ENCODE peak calls at places on chromosomes 11 and 22, in four cellular contexts. O is astrocyte, P is HCT116, B is transverse colon. Z is an unnamed sample.

GRCh38 chr11:76648061-76648460 is 22.5 kb downstream of the LRRC32 start:
- DNase-seq in O (no peak), P (no peak), B (no peak), Z (no peak)

GRCh38 chr11:115585361-115586024 is 81.3 kb upstream of the CADM1 start:
- DNase-seq in O (no peak), P (no peak), B (no peak), Z (no peak)

GRCh38 chr22:37014415-37014806 is 4.8 kb downstream of the TST start:
- DNase-seq in O (no peak), P (no peak), B (no peak), Z (no peak)

GRCh38 chr11:124799384-124800225 is 601 bp downstream of the MSANTD2 start:
- DNase-seq in O (peak; percentile 8), P (no peak), B (peak; percentile 41), Z (peak; percentile 31)

GRCh38 chr11:72813740-72814138 is 472 bp upstream of the ATG16L2 start:
- DNase-seq in O (no peak), P (peak; percentile 56), B (peak; percentile 87), Z (peak; percentile 85)

GRCh38 chr22:32949719-32950118 is 108.5 kb downstream of the SYN3 start:
- DNase-seq in O (no peak), P (no peak), B (no peak), Z (no peak)

GRCh38 chr11:128802358-128802981 is 64.6 kb downstream of the KCNJ1 start:
- DNase-seq in O (no peak), P (peak; percentile 21), B (no peak), Z (no peak)

GRCh38 chr11:114075891-114076441 is 16.5 kb downstream of the ZBTB16 start:
- DNase-seq in O (no peak), P (peak; percentile 6), B (no peak), Z (peak; percentile 30)

GRCh38 chr22:50398698-50399648 is 55.8 kb downstream of the PPP6R2 start:
- DNase-seq in O (no peak), P (no peak), B (no peak), Z (no peak)

GRCh38 chr22:49747705-49748104 is 80.0 kb downstream of the BRD1 start:
- DNase-seq in O (no peak), P (no peak), B (no peak), Z (no peak)

GRCh38 chr11:78808903-78809302 is 234.2 kb upstream of the NARS2 start:
- DNase-seq in O (no peak), P (no peak), B (peak; percentile 54), Z (no peak)

GRCh38 chr11:32706985-32707736 is 87.3 kb downstream of the CCDC73 start:
- DNase-seq in O (peak; percentile 90), P (peak; percentile 44), B (no peak), Z (peak; percentile 68)

GRCh38 chr11:72204865-72205264 is 11.7 kb upstream of the FOLR2 start:
- DNase-seq in O (no peak), P (no peak), B (no peak), Z (no peak)

GRCh38 chr22:31091106-31091975 is 10.2 kb downstream of the SMTN start:
- DNase-seq in O (no peak), P (no peak), B (peak; percentile 62), Z (no peak)

GRCh38 chr11:117818036-117818858 is 6.3 kb downstream of the FXYD2 start:
- DNase-seq in O (peak; percentile 29), P (no peak), B (no peak), Z (peak; percentile 64)

GRCh38 chr22:45934659-45935341 is 42.2 kb downstream of the WNT7B start:
- DNase-seq in O (peak; percentile 96), P (peak; percentile 93), B (no peak), Z (peak; percentile 95)

DNA sequence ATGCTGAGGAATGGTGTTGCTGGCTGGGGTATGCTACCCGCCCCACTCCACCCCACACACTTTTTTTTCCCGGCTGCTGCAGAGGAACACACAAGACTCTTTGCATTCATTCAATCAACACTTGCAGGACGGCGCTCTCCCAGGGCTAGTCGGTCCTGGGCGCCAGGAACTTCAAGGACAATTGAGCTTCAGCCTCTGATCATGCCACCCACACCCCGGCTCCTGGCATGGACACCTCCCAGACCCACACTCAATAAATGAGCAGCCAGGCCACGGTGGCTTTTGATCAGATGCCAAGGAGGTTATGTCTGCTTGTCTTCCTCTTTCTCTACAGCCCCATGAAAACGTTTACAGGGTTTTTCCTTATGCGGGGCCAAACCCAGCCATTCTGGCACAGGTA is 19.8 kb downstream of the TPST2 start:
- DNase-seq in O (no peak), P (no peak), B (no peak), Z (no peak)
- H3K4me1 ChIP-seq in O (peaks cover 5% of the 10 kb centered on the region), P (peaks cover 9% of the 10 kb centered on the region), B (no peaks in the 10 kb centered on the region), Z (peaks cover 19% of the 10 kb centered on the region)

GRCh38 chr11:46388619-46389449 is 2.7 kb downstream of the CHRM4 start:
- DNase-seq in O (no peak), P (no peak), B (no peak), Z (no peak)

GRCh38 chr11:46386005-46386331 is 4.5 kb downstream of the MDK start:
- DNase-seq in O (no peak), P (no peak), B (no peak), Z (no peak)

GRCh38 chr11:46389450-46390330 is 1.9 kb downstream of the CHRM4 start:
- DNase-seq in O (no peak), P (peak; percentile 54), B (peak; percentile 68), Z (no peak)

GRCh38 chr11:46386674-46387073 is 4.9 kb downstream of the CHRM4 start:
- DNase-seq in O (no peak), P (no peak), B (no peak), Z (no peak)

DNA sequence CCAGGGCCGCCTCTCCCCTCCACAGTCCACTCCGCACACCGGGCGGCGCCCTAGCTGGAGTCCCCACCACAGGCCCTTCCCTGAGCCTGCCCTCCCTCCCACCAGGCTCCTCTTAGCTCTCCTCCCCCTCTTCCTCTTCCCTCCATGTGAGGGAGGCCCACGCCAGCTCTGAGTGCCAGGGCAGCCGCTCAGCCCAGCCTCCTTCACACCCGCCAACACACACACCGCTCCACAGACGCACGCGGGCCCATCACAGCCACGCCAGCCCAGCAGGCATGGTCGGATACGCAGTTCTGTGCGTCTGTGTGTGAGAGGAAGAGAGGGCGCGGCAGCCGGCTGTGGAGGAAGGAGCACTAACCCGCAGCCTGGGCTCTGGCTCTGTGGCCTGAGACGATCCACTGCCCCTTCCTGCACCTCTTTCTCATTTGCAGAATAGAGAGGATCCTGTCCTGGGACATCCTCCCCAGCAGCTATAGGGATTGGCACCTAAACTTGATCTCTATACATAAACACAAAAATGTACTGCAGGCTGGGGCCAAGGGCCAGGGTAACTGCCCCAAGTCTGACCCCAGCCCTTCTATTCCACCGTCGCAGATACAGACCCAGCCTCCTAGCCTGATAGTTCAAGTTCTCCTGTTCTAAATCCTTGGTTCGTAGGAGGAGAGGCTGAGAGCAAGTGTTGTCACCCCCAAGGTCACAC is 3.5 kb downstream of the CHRM4 start:
- DNase-seq in O (no peak), P (no peak), B (no peak), Z (no peak)
- H3K27me3 ChIP-seq in O (peaks cover 27% of the 10 kb centered on the region), P (no peaks in the 10 kb centered on the region), B (peaks cover 77% of the 10 kb centered on the region), Z (peaks cover 59% of the 10 kb centered on the region)

GRCh38 chr11:66016793-66017177 is 5.0 kb downstream of the CST6 start:
- DNase-seq in O (no peak), P (no peak), B (no peak), Z (no peak)
- H3K27ac ChIP-seq in O (no peak overlapping the region), P (peak overlapping the region; percentile 98), B (no peak overlapping the region), Z (no peak overlapping the region)

DNA sequence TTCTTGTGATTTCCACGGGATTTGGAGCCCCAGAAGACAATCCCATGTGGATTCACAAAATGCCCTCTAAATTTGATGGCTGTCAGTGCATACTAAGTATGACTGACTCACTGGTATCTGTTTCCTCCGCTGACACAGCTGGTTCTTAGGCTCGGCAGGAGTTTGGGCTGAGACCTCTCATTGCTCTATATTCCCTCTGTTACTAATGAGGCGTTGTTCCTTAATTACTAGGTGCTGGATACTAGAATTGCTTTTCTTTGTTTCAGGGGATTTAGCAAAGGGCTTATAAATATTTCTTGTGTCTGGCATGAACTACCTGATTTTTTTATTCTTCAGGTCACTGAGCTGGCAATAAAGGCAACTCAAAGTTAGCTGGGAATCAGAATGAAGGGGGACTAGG is 53.2 kb upstream of the EHF start:
- DNase-seq in O (no peak), P (no peak), B (no peak), Z (no peak)
- H3K4me1 ChIP-seq in O (peaks cover 11% of the 10 kb centered on the region), P (peaks cover 44% of the 10 kb centered on the region), B (no peaks in the 10 kb centered on the region), Z (peaks cover 22% of the 10 kb centered on the region)

DNA sequence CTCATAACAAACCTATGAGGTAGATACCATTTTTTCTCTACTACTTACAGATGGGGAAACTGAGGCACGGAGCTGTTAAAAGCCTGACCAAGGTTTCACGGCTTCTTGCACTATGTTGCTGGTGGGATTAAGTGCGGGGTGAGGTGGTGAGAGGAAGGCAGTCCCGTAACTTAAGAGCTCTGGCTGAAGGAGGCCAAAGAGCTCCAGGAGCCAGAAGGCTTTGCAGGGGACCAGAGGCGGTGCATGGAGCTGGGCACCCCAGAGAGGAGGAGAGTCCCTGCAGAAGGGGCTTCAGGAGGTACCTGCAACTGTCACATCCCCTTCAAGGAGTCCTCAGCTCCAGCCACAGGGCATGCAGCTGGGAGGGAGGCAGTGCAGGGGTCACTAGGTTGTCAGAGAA is 4.1 kb downstream of the CHRM4 start:
- DNase-seq in O (no peak), P (no peak), B (no peak), Z (no peak)
- H3K27me3 ChIP-seq in O (peaks cover 27% of the 10 kb centered on the region), P (no peaks in the 10 kb centered on the region), B (peaks cover 83% of the 10 kb centered on the region), Z (peaks cover 58% of the 10 kb centered on the region)

GRCh38 chr11:65663634-65664200 is 1.0 kb upstream of the RELA start:
- DNase-seq in O (peak; percentile 29), P (no peak), B (peak; percentile 66), Z (no peak)
- H3K27ac ChIP-seq in O (peak overlapping the region; percentile 94), P (peak overlapping the region; percentile 95), B (peak overlapping the region; percentile 96), Z (peak overlapping the region; percentile 72)

GRCh38 chr11:62883677-62884076 is 3.0 kb downstream of the SLC3A2 start:
- DNase-seq in O (no peak), P (no peak), B (no peak), Z (no peak)

GRCh38 chr11:62882428-62882742 is 1.7 kb downstream of the SLC3A2 start:
- DNase-seq in O (no peak), P (no peak), B (no peak), Z (no peak)

GRCh38 chr11:62882811-62883496 is 2.3 kb downstream of the SLC3A2 start:
- DNase-seq in O (no peak), P (no peak), B (no peak), Z (no peak)

GRCh38 chr11:62888406-62888805 is 7.7 kb downstream of the SLC3A2 start:
- DNase-seq in O (no peak), P (no peak), B (no peak), Z (no peak)

DNA sequence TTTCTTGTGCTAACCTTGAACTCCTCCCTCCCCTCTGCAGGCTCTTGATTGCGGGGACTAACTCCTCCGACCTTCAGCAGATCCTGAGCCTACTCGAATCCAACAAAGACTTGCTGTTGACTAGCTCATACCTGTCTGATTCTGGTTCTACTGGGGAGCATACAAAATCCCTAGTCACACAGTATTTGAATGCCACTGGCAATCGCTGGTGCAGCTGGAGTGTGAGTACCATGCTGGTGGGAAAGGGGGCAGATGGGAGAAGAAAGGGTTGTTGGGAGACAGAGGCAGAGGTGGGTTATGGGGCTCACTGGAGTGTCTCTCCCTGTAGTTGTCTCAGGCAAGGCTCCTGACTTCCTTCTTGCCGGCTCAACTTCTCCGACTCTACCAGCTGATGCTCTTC is 4.4 kb downstream of the SLC3A2 start:
- DNase-seq in O (no peak), P (no peak), B (no peak), Z (no peak)
- H3K4me1 ChIP-seq in O (peaks cover 21% of the 10 kb centered on the region), P (peaks cover 83% of the 10 kb centered on the region), B (peaks cover 32% of the 10 kb centered on the region), Z (peaks cover 15% of the 10 kb centered on the region)

Z was measured in foreskin keratinocyte.